ENCODE peak calls at places on chromosomes 6 and 20, in four cellular contexts. P is HepG2, V is uterus, G is suprapubic skin. C is an unnamed sample.
A peak's percentile ranks its signal among the peaks of the same experiment; 100 is the strongest.

GRCh38 chr6:110528051-110528929 is 51.9 kb upstream of the SLC22A16 start:
- DNase-seq in G (no peak), P (peak; percentile 62), V (peak; percentile 27), C (peak; percentile 66)

GRCh38 chr6:7832904-7833752 is 77.5 kb downstream of the TXNDC5 start:
- DNase-seq in P (no peak), G (no peak), V (no peak), C (no peak)

GRCh38 chr6:157568702-157569101 is 187.7 kb downstream of the ZDHHC14 start:
- DNase-seq in G (no peak), V (no peak), P (no peak), C (no peak)

GRCh38 chr6:139020689-139021088 is 7.9 kb upstream of the ABRACL start:
- DNase-seq in G (no peak), V (no peak), P (no peak), C (peak; percentile 65)

GRCh38 chr6:132760256-132760655 is 2.6 kb upstream of the VNN2 start:
- DNase-seq in P (no peak), V (no peak), G (no peak), C (no peak)

GRCh38 chr6:49054311-49054710 is 408.7 kb downstream of the MMUT start:
- DNase-seq in G (no peak), V (no peak), P (no peak), C (no peak)

GRCh38 chr6:109340811-109341210 is 41.5 kb downstream of the CD164 start:
- DNase-seq in G (no peak), V (no peak), P (no peak), C (no peak)

GRCh38 chr6:155328539-155329459 is 14.5 kb upstream of the TFB1M start:
- DNase-seq in V (no peak), G (no peak), P (peak; percentile 100), C (peak; percentile 36)

GRCh38 chr6:47737406-47737805 is 39.0 kb downstream of the ADGRF4 start:
- DNase-seq in V (no peak), G (no peak), P (no peak), C (no peak)

GRCh38 chr20:52624270-52624669 is 347.9 kb upstream of the TSHZ2 start:
- DNase-seq in V (no peak), G (no peak), P (no peak), C (no peak)

GRCh38 chr6:167733740-167734661 is 92.7 kb upstream of the AFDN start:
- DNase-seq in V (no peak), P (peak; percentile 99), G (peak; percentile 65), C (no peak)

GRCh38 chr6:6969761-6970223 is 138.0 kb upstream of the RREB1 start:
- DNase-seq in V (no peak), G (no peak), P (peak; percentile 63), C (peak; percentile 92)

GRCh38 chr6:160996316-160996715 is 4.7 kb downstream of the MAP3K4 start:
- DNase-seq in V (no peak), G (no peak), P (no peak), C (no peak)

GRCh38 chr6:12572884-12573824 is 143.4 kb upstream of the PHACTR1 start:
- DNase-seq in P (no peak), V (no peak), G (no peak), C (peak; percentile 25)

GRCh38 chr6:20797597-20797996 is 263.3 kb downstream of the CDKAL1 start:
- DNase-seq in G (no peak), V (no peak), P (no peak), C (no peak)

GRCh38 chr6:38264605-38265004 is 375.1 kb downstream of the BTBD9 start:
- DNase-seq in G (no peak), P (peak; percentile 22), V (no peak), C (no peak)

GRCh38 chr6:41371461-41371991 is 36.1 kb downstream of the NCR2 start:
- DNase-seq in P (no peak), G (no peak), V (peak; percentile 40), C (peak; percentile 49)

GRCh38 chr20:54219751-54220426 is 12.0 kb downstream of the PFDN4 start:
- DNase-seq in P (peak; percentile 61), G (no peak), V (no peak), C (no peak)

GRCh38 chr6:10409766-10410209 is 5.1 kb downstream of the TFAP2A start:
- DNase-seq in G (no peak), P (no peak), V (no peak), C (no peak)

GRCh38 chr6:161189891-161190290 is 84.0 kb downstream of the AGPAT4 start:
- DNase-seq in P (no peak), V (no peak), G (no peak), C (no peak)

GRCh38 chr6:12490904-12491571 is 200.9 kb downstream of the EDN1 start:
- DNase-seq in G (no peak), V (no peak), P (no peak), C (no peak)

GRCh38 chr6:147176795-147177194 is 27.4 kb upstream of the STXBP5 start:
- DNase-seq in P (no peak), G (no peak), V (no peak), C (no peak)

GRCh38 chr6:147508871-147509608 is 550 bp downstream of the SAMD5 start:
- DNase-seq in P (no peak), G (no peak), V (peak; percentile 13), C (peak; percentile 30)

GRCh38 chr6:158718431-158719126 is 68.7 kb downstream of the SYTL3 start:
- DNase-seq in G (no peak), P (peak; percentile 38), V (no peak), C (no peak)

GRCh38 chr6:2795960-2796359 is 30.8 kb downstream of the WRNIP1 start:
- DNase-seq in P (no peak), G (no peak), V (no peak), C (no peak)

GRCh38 chr20:25059487-25059820 is 1.5 kb upstream of the ACSS1 start:
- DNase-seq in P (no peak), G (no peak), V (no peak), C (no peak)

GRCh38 chr6:79775222-79775621 is 144.1 kb downstream of the SH3BGRL2 start:
- DNase-seq in P (no peak), V (no peak), G (no peak), C (no peak)

GRCh38 chr6:43222418-43223059 is 6.7 kb downstream of the DNPH1 start:
- DNase-seq in V (no peak), P (no peak), G (no peak), C (no peak)

GRCh38 chr6:52548353-52548713 is 28.5 kb downstream of the TRAM2 start:
- DNase-seq in P (no peak), G (no peak), V (no peak), C (no peak)

GRCh38 chr20:1451092-1451491 is 15.6 kb downstream of the NSFL1C start:
- DNase-seq in G (no peak), V (no peak), P (no peak), C (no peak)

GRCh38 chr6:41555326-41556300 is 9.4 kb downstream of the FOXP4 start:
- DNase-seq in P (no peak), V (no peak), G (no peak), C (no peak)

GRCh38 chr6:106906227-106906626 is 68.3 kb downstream of the CD24 start:
- DNase-seq in G (no peak), P (no peak), V (no peak), C (no peak)

GRCh38 chr6:119612176-119612870 is 262.8 kb upstream of the MAN1A1 start:
- DNase-seq in P (peak; percentile 4), G (no peak), V (no peak), C (no peak)

GRCh38 chr6:169190144-169190584 is 63.5 kb downstream of the THBS2 start:
- DNase-seq in P (no peak), G (peak; percentile 86), V (peak; percentile 89), C (no peak)

GRCh38 chr6:44594471-44594870 is 207.0 kb downstream of the CDC5L start:
- DNase-seq in G (no peak), V (no peak), P (no peak), C (no peak)

GRCh38 chr6:158488065-158488464 is 71.8 kb upstream of the TMEM181 start:
- DNase-seq in G (no peak), P (no peak), V (no peak), C (no peak)

DNA sequence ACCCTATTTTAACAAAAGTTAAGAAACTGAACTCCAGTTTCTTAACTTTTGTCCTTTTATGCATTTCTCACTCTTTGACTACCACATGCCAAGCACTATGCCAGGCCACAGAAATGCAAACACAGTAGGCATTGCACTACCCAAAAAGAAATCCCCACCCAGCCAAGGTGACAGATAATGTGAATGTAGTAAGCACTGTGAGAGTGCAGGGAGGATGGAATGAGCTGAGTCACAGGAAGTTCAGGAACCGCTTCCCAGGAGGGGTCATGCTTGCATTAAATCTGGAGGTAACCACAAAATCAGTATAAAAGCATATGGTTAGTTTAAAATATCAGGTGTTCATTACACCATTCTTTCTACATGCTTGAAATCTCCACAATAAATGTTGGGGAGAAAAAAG is 20.1 kb upstream of the FAM83C start:
- DNase-seq in V (no peak), P (peak; percentile 54), G (no peak), C (no peak)
- H3K4me1 ChIP-seq in V (no peaks in the 10 kb centered on the region), P (peaks cover 17% of the 10 kb centered on the region), G (peaks cover 29% of the 10 kb centered on the region), C (no peaks in the 10 kb centered on the region)

GRCh38 chr6:35214869-35215664 is 1.3 kb downstream of the SCUBE3 start:
- DNase-seq in P (no peak), V (no peak), G (no peak), C (no peak)
- H3K4me3 ChIP-seq in P (no peak overlapping the region), V (peak overlapping the region; percentile 35), G (peak overlapping the region; percentile 73), C (no peak overlapping the region)

GRCh38 chr20:51419646-51420045 is 122.9 kb downstream of the NFATC2 start:
- DNase-seq in P (no peak), V (no peak), G (no peak), C (no peak)

GRCh38 chr20:51419236-51419635 is 123.3 kb downstream of the NFATC2 start:
- DNase-seq in P (no peak), G (no peak), V (no peak), C (no peak)

GRCh38 chr20:51420805-51421204 is 121.7 kb downstream of the NFATC2 start:
- DNase-seq in V (no peak), G (no peak), P (no peak), C (no peak)

GRCh38 chr20:51417745-51418529 is 124.6 kb downstream of the NFATC2 start:
- DNase-seq in P (no peak), V (no peak), G (no peak), C (no peak)

GRCh38 chr20:51420111-51420510 is 122.4 kb downstream of the NFATC2 start:
- DNase-seq in G (no peak), V (no peak), P (no peak), C (no peak)
- H3K4me1 ChIP-seq in G (no peaks in the 10 kb centered on the region), V (no peaks in the 10 kb centered on the region), P (peaks cover 14% of the 10 kb centered on the region), C (no peaks in the 10 kb centered on the region)

DNA sequence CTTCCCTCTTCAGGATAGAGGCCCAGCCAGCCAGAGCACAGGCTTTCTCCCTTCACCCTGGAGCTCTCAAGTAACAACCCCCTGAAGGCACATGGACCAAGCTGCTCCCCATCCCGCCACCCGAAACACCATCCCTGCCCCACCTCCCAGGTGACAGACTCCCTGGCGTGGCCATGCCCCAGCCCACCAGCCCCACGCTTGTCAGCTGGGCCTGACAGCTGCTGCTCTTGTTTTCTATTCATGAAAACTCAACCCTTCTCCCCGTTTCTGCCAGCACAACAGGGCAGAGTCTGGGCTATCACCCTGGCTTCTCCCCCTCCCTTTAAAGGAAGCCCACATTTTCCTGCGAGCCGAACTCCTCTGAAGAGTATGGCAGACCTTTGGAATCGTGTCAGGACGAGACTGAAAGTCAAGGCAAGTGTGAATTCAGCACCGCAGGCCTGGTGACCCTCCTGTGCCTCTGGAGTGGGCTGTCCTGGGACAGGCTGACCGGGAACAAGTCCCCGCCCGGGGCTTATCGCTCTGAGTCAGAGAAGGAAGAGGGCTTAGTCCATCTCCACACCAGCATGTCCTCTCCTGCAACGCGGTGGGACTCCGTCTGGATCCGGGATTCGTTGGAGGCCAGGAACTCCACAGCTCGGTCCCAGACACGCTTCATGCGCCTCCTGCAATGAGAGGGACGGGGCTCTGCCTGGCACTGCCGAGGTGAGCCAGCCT is 16.7 kb downstream of the LEMD2 start:
- DNase-seq in V (no peak), G (no peak), P (no peak), C (no peak)
- H3K4me3 ChIP-seq in V (no peak overlapping the region), G (peak overlapping the region; percentile 28), P (no peak overlapping the region), C (no peak overlapping the region)